ENCODE peak calls at places on chromosomes 3 and 15, in eight cellular contexts. A, S, K, G, F, P, C and B are unnamed samples.

GRCh38 chr15:88790486-88790885 is 12.8 kb upstream of the ACAN start:
- DNase-seq in K (no peak), F (no peak), A (no peak), S (no peak), C (no peak), G (no peak), P (no peak), B (no peak)

GRCh38 chr3:14371573-14372474 is 30.6 kb upstream of the SLC6A6 start:
- DNase-seq in G (peak; percentile 24), K (no peak), C (peak; percentile 75), A (no peak), F (no peak), P (peak; percentile 66), S (peak; percentile 78), B (peak; percentile 89)

GRCh38 chr3:129481783-129482332 is 41.8 kb downstream of the IFT122 start:
- DNase-seq in F (no peak), S (no peak), A (peak; percentile 29), P (peak; percentile 73), C (no peak), K (no peak), G (peak; percentile 5), B (no peak)

GRCh38 chr3:16126634-16127033 is 47.8 kb upstream of the GALNT15 start:
- DNase-seq in S (no peak), G (no peak), K (no peak), F (no peak), A (no peak), P (no peak), C (no peak), B (no peak)

GRCh38 chr3:186255703-186256331 is 106.2 kb downstream of the DGKG start:
- DNase-seq in K (no peak), F (peak; percentile 54), C (peak; percentile 65), P (no peak), A (no peak), G (no peak), S (no peak), B (no peak)

GRCh38 chr3:197454014-197454413 is 101.8 kb downstream of the BDH1 start:
- DNase-seq in A (peak; percentile 16), C (no peak), S (no peak), F (no peak), G (no peak), P (no peak), K (no peak), B (no peak)

GRCh38 chr3:87997298-87997697 is 61.5 kb downstream of the CGGBP1 start:
- DNase-seq in A (peak; percentile 16), G (peak; percentile 79), C (peak; percentile 37), F (no peak), P (peak; percentile 34), S (no peak), K (no peak), B (no peak)

GRCh38 chr15:50685976-50686467 is 575 bp downstream of the TRPM7 start:
- DNase-seq in S (no peak), P (peak; percentile 57), K (no peak), A (peak; percentile 63), F (no peak), C (peak; percentile 74), G (peak; percentile 25), B (peak; percentile 84)

GRCh38 chr3:10926831-10927521 is 65.6 kb upstream of the SLC6A1 start:
- DNase-seq in S (no peak), C (no peak), P (peak; percentile 46), F (no peak), K (no peak), A (no peak), G (no peak), B (no peak)

GRCh38 chr3:109643590-109643989 is 306.2 kb upstream of the DPPA4 start:
- DNase-seq in P (no peak), S (no peak), K (no peak), F (no peak), C (no peak), G (peak; percentile 78), A (no peak), B (no peak)

GRCh38 chr15:82653483-82653882 is 6.3 kb upstream of the CPEB1 start:
- DNase-seq in K (no peak), G (no peak), S (no peak), C (no peak), F (no peak), A (no peak), P (no peak), B (no peak)

GRCh38 chr3:109265300-109265699 is 51.0 kb downstream of the DPPA2 start:
- DNase-seq in A (no peak), C (no peak), G (peak; percentile 23), K (no peak), F (no peak), S (no peak), P (no peak), B (no peak)

GRCh38 chr15:55434989-55435825 is 26.9 kb downstream of the PIERCE2 start:
- DNase-seq in S (peak; percentile 42), P (no peak), F (no peak), K (peak; percentile 37), G (peak; percentile 58), C (no peak), A (no peak), B (no peak)

GRCh38 chr15:81170504-81170903 is 26.2 kb upstream of the IL16 start:
- DNase-seq in A (no peak), K (no peak), C (no peak), G (no peak), P (no peak), S (no peak), F (no peak), B (no peak)

GRCh38 chr3:159649951-159650350 is 338.7 kb upstream of the IL12A start:
- DNase-seq in G (no peak), A (no peak), F (no peak), K (no peak), P (no peak), C (no peak), S (no peak), B (no peak)

DNA sequence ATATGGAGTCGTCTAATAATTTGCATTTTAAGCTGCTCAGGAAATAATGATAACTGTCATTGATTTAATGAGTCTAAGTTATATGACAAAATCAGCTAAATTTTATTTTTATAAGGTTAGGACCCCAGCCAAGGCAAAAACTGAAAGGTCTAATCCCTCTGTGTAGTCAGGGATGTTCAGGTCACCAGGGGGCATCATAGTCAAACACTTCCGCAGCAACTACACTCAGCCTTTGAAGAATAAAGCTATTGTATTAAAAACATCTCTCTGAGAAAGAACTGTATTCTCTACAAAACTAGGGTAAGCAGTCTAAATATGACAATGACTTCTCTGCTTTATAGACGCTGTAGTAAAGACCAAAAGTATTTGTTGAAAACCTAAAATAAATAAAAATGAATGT is 15.0 kb downstream of the INTS14 start:
- DNase-seq in F (no peak), P (no peak), K (no peak), S (no peak), C (no peak), A (no peak), G (no peak), B (no peak)
- TF ChIP-seq CTCF in F (peak; percentile 40), P (no peak), K (peak; percentile 41), S (peak; percentile 48), C (no peak), A (peak; percentile 36), G (peak; percentile 55), B (no peak)

GRCh38 chr15:101391431-101391830 is 96.4 kb upstream of the SNRPA1 start:
- DNase-seq in F (no peak), S (no peak), A (no peak), K (no peak), C (no peak), G (no peak), P (no peak), B (no peak)
- H3K27me3 ChIP-seq in F (no peaks in the 10 kb centered on the region), S (no peaks in the 10 kb centered on the region), A (no peaks in the 10 kb centered on the region), K (peaks cover 2% of the 10 kb centered on the region), C (no peaks in the 10 kb centered on the region), G (no peaks in the 10 kb centered on the region), P (no peaks in the 10 kb centered on the region), B (no peaks in the 10 kb centered on the region)

GRCh38 chr3:31980530-31981205 is 394 bp downstream of the OSBPL10 start:
- DNase-seq in K (no peak), C (peak; percentile 83), A (peak; percentile 27), G (no peak), P (peak; percentile 42), S (no peak), F (peak; percentile 70), B (peak; percentile 39)
- TF ChIP-seq CTCF in K (no peak), C (no peak), A (no peak), G (peak; percentile 6), P (no peak), S (peak; percentile 19), F (no peak), B (no peak)

DNA sequence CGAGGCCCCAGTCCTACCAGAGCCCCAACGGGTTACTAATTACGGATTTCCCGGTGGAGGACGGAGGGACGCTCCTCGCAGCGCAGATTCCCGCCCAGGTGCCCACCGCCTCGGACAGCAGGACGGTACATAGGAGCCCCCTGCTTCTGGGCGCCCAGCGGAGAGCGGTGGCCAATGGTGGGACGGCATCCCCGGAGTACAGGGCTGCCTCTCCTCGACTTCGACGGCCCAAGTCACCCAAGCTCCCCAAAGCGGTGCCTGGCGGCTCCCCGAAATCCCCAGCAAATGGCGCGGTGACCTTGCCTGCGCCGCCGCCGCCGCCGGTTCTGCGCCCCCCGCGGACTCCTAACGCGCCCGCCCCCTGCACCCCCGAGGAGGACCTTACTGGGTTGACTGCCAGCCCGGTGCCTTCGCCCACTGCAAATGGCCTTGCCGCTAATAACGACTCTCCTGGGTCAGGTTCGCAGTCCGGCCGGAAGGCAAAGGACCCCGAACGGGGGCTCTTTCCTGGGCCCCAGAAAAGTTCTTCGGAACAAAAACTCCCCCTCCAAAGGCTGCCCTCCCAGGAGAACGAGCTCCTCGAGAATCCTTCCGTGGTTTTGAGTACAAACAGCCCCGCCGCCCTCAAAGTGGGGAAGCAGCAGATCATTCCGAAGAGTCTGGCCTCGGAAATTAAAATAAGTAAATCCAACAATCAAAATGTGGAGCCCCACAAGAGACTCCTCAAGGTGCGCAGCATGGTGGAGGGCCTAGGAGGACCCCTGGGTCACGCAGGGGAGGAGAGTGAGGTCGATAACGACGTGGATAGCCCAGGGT is 1.1 kb downstream of the ARHGEF26 start:
- DNase-seq in G (no peak), C (peak; percentile 28), K (no peak), S (no peak), F (no peak), A (no peak), P (no peak), B (peak; percentile 14)
- H3K27me3 ChIP-seq in G (no peaks in the 10 kb centered on the region), C (no peaks in the 10 kb centered on the region), K (no peaks in the 10 kb centered on the region), S (peaks cover 24% of the 10 kb centered on the region), F (no peaks in the 10 kb centered on the region), A (peaks cover 13% of the 10 kb centered on the region), P (no peaks in the 10 kb centered on the region), B (no peaks in the 10 kb centered on the region)

GRCh38 chr3:190697502-190697830 is 165.0 kb downstream of the GMNC start:
- DNase-seq in S (no peak), C (no peak), P (no peak), A (no peak), G (no peak), K (no peak), F (no peak), B (no peak)
- TF ChIP-seq CTCF in S (peak; percentile 28), C (peak; percentile 4), P (no peak), A (no peak), G (no peak), K (no peak), F (no peak), B (no peak)

GRCh38 chr15:96360581-96361308 is 30.2 kb downstream of the NR2F2 start:
- DNase-seq in P (no peak), K (no peak), C (no peak), G (no peak), F (no peak), A (no peak), S (no peak), B (no peak)
- H3K27me3 ChIP-seq in P (no peaks in the 10 kb centered on the region), K (peaks cover under 1% of the 10 kb centered on the region), C (peaks cover 33% of the 10 kb centered on the region), G (no peaks in the 10 kb centered on the region), F (no peaks in the 10 kb centered on the region), A (peaks cover 42% of the 10 kb centered on the region), S (no peaks in the 10 kb centered on the region), B (peaks cover 77% of the 10 kb centered on the region)